ENCODE peak calls at places on chromosomes 16 and 17, in six cellular contexts. J, B, I, M, W and S are unnamed samples.
A peak's percentile ranks its signal among the peaks of the same experiment; 100 is the strongest.

GRCh38 chr16:29023279-29024278 is 38.7 kb downstream of the LAT start:
- DNase-seq in J (no peak), B (no peak), I (no peak), M (no peak), W (no peak), S (peak; percentile 38)

GRCh38 chr16:27426423-27427408 is 24.7 kb downstream of the IL21R start:
- DNase-seq in J (peak; percentile 36), B (peak; percentile 60), I (peak; percentile 78), M (no peak), W (peak; percentile 93), S (peak; percentile 70)

GRCh38 chr17:4899341-4900230 is at the start of gene C17orf107:
- DNase-seq in J (peak; percentile 76), B (no peak), I (no peak), M (no peak), W (no peak), S (peak; percentile 21)

GRCh38 chr16:67392301-67393059 is 818 bp downstream of the TPPP3 start:
- DNase-seq in J (no peak), B (no peak), I (no peak), M (no peak), W (no peak), S (no peak)

GRCh38 chr17:732788-733720 is 658 bp downstream of the TLCD3A start:
- DNase-seq in J (peak; percentile 57), B (no peak), I (peak; percentile 34), M (no peak), W (no peak), S (peak; percentile 35)

GRCh38 chr17:42698736-42699414 is 16.5 kb downstream of the CNTNAP1 start:
- DNase-seq in J (no peak), B (no peak), I (peak; percentile 99), M (no peak), W (no peak), S (peak; percentile 18)

GRCh38 chr17:7700510-7700909 is 4.5 kb upstream of the EFNB3 start:
- DNase-seq in J (no peak), B (no peak), I (peak; percentile 32), M (no peak), W (no peak), S (no peak)

GRCh38 chr17:79630120-79630519 is 19.3 kb upstream of the RBFOX3 start:
- DNase-seq in J (no peak), B (no peak), I (no peak), M (peak; percentile 56), W (no peak), S (no peak)

GRCh38 chr17:78268191-78268874 is 36.9 kb downstream of the TMEM235 start:
- DNase-seq in J (no peak), B (no peak), I (no peak), M (no peak), W (no peak), S (no peak)

GRCh38 chr16:57405194-57405593 is 627 bp downstream of the CCL17 start:
- DNase-seq in J (no peak), B (no peak), I (no peak), M (no peak), W (no peak), S (no peak)

GRCh38 chr16:53968896-53969295 is 264.9 kb downstream of the FTO start:
- DNase-seq in J (no peak), B (no peak), I (no peak), M (no peak), W (no peak), S (no peak)

GRCh38 chr17:30378191-30378796 is 433 bp upstream of the CPD start:
- DNase-seq in J (no peak), B (no peak), I (peak; percentile 32), M (no peak), W (no peak), S (no peak)

GRCh38 chr17:50556803-50557202 is 3.7 kb upstream of the CACNA1G start:
- DNase-seq in J (no peak), B (no peak), I (no peak), M (no peak), W (no peak), S (no peak)

GRCh38 chr17:75822119-75822799 is 21.9 kb downstream of the UNC13D start:
- DNase-seq in J (no peak), B (no peak), I (no peak), M (no peak), W (no peak), S (no peak)

GRCh38 chr16:57335361-57335760 is 23.2 kb upstream of the CCL22 start:
- DNase-seq in J (peak; percentile 74), B (no peak), I (no peak), M (no peak), W (no peak), S (no peak)

GRCh38 chr17:81044764-81045589 is 10.0 kb downstream of the BAIAP2 start:
- DNase-seq in J (peak; percentile 85), B (peak; percentile 62), I (no peak), M (no peak), W (no peak), S (no peak)
- TF ChIP-seq MAX in J (no peak), B (no peak), I (no peak), M (no peak), W (no peak), S (no peak)

GRCh38 chr16:73002836-73003235 is 45.1 kb downstream of the ZFHX3 start:
- DNase-seq in J (no peak), B (no peak), I (no peak), M (no peak), W (no peak), S (no peak)

GRCh38 chr16:72997141-72997542 is 50.8 kb downstream of the ZFHX3 start:
- DNase-seq in J (no peak), B (no peak), I (no peak), M (no peak), W (no peak), S (peak; percentile 96)

GRCh38 chr16:72999541-73000019 is 48.3 kb downstream of the ZFHX3 start:
- DNase-seq in J (no peak), B (no peak), I (no peak), M (no peak), W (no peak), S (no peak)

GRCh38 chr16:73000907-73001521 is 46.9 kb downstream of the ZFHX3 start:
- DNase-seq in J (no peak), B (no peak), I (no peak), M (no peak), W (no peak), S (no peak)

DNA sequence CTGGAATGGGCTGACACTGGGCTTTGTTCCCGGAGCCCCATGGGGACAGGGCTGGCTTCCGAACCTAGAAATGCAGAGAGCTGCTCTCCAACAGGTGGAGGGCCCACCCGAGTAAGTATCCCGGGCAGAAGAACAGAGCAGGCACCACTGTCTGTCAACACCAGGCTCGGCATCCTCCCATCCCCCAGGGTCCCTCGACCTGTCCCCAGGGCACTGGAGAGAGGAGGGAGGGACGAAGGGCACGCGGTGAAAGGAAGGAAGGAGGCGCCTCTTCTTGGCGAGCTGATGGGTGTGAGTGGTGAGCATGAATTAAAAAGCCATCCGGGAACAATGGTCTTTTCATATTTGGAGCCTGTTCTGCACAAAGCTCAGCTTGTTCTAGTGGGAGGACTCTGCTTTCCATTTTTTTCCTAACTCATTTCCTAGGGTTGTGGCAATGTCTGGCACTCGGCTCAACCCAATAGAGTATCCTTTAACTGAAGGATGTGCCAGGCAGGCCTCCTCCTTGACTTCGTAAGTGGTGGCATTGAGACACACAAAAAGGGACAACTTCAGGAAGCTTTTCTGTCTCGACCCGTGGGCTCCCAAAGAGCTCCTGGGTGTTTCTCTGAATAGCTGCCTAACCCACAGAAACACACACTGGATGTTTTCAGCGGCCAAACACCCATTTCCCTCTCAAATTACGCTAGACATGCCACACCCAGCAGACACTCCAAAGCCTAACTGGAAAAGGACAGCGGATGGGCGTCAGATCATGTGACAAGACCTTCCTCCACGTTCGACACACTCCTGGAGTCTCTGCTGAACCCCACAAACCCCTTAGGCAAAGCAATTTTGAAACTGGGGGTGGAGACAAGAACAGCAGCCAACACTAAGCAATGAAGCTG is 47.7 kb downstream of the ZFHX3 start:
- DNase-seq in J (no peak), B (peak; percentile 91), I (no peak), M (no peak), W (no peak), S (no peak)
- TF ChIP-seq MYC in J (no peak), B (peak; percentile 67), I (no peak), M (no peak), W (no peak), S (no peak)

DNA sequence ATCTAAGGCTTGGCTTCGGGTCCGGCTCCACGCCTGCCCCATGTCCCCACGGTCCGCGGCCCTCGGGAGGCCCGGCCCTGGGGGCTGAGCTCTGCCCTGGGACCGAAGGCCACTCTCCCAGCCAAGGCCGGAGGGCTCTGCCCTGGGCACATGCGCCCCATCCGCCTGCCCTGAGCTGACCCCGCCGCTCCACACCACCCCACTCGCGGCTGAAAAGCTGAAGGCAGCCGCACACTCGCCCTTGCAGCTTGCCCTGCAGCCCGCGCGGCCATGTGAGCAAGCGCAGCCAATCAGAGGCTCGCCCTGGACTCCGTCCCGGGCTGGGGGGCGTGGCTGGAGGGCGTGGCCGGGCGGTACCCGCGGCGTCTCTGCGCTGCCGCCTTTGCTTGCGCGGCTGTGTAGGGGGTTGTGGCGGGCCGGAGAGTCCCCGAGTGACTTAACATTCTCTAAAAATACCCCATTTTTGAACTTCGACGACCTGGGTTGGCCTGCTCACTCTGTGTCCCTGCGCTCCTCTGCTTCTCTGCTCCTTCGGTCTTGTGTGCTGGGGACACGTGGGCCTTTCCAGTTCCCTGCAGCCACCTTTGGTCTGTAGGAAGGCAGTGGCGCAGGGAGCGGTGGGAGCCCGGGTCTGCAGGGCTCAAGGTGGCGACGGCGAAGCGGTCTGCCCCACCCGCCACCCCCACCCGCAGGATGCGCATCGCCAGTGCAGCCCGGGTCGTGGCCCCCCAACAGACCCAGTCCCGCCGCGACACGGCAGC is 8.8 kb upstream of the MAP2K3 start:
- DNase-seq in J (peak; percentile 81), B (peak; percentile 61), I (peak; percentile 95), M (peak; percentile 98), W (peak; percentile 43), S (peak; percentile 89)
- TF ChIP-seq POLR2A in J (peak; percentile 76), B (no peak), I (peak; percentile 60), M (peak; percentile 90), W (peak; percentile 81), S (peak; percentile 60)

DNA sequence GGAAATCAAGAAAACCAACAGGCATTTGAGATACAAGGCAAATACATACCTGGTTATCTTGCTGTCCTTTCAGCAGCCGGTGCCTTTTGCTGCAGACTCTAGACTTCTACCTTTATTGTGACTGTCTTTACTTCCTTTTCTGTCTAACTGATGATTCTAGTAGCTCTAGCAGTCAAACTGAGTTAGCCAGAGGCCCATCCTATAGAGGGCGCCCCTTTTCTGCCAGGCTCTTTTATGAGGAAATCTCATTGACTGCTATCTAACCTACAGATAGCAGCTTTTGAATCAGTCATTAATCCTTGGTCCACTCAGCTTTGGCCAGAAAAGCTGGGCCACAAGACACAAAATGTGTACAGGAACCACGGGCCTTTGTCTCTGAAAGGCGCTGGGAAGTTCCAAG is 87.5 kb upstream of the WSB1 start:
- DNase-seq in J (no peak), B (peak; percentile 8), I (peak; percentile 27), M (no peak), W (no peak), S (peak; percentile 62)
- TF ChIP-seq MAX in J (no peak), B (no peak), I (no peak), M (no peak), W (no peak), S (no peak)

DNA sequence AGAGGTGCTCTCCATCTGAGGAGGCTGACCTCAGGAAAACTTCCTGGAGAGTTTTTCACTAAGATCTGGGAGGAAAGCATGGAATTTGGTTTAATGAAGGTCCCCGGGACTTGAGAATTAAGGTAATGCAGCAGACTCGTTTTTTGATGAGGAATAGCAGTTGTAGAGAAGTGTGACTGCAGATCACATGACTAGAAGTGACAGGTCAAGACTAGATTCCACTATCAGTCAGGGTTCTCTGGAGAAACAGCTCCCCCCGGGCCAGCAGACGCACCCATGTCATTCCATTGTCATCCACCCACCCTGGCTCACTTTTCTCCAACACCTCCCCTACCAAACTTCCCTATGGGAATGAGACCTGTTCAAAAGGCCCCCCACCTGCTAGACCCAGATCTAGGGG is 1.9 kb upstream of the DHRS13 start:
- DNase-seq in J (no peak), B (no peak), I (peak; percentile 58), M (no peak), W (no peak), S (no peak)
- TF ChIP-seq MYC in J (no peak), B (no peak), I (no peak), M (no peak), W (no peak), S (no peak)

GRCh38 chr17:67993153-67993997 is 2.9 kb downstream of the C17orf58 start:
- DNase-seq in J (peak; percentile 74), B (peak; percentile 68), I (peak; percentile 87), M (peak; percentile 77), W (no peak), S (peak; percentile 86)
- TF ChIP-seq POLR2A in J (no peak), B (peak; percentile 50), I (peak; percentile 85), M (peak; percentile 68), W (peak; percentile 76), S (peak; percentile 35)